ENCODE peak calls at places on chromosomes 2 and 18, in ten cellular contexts. H, J, M, Z, Y, C, R, G, D and P are unnamed samples.

GRCh38 chr2:99079226-99079625 is 62.3 kb upstream of the C2orf15 start:
- DNase-seq in H (no peak), J (no peak), M (no peak), Z (no peak), Y (no peak), C (no peak), R (no peak), G (no peak), D (no peak), P (no peak)

GRCh38 chr18:25168011-25168410 is 184.0 kb downstream of the ZNF521 start:
- DNase-seq in H (no peak), J (no peak), M (no peak), Z (no peak), Y (no peak), C (no peak), R (no peak), G (no peak), D (no peak), P (no peak)

GRCh38 chr2:170073288-170073687 is 104.7 kb upstream of the MYO3B start:
- DNase-seq in H (peak; percentile 71), J (no peak), M (peak; percentile 78), Z (peak; percentile 7), Y (no peak), C (no peak), R (no peak), G (no peak), D (no peak), P (no peak)

GRCh38 chr18:57544958-57545661 is 41.4 kb downstream of the FECH start:
- DNase-seq in H (no peak), J (no peak), M (no peak), Z (no peak), Y (no peak), C (no peak), R (no peak), G (no peak), D (no peak), P (peak; percentile 43)

GRCh38 chr2:105397959-105398521 is 811 bp downstream of the FHL2 start:
- DNase-seq in H (no peak), J (no peak), M (no peak), Z (no peak), Y (no peak), C (no peak), R (no peak), G (no peak), D (no peak), P (peak; percentile 36)

GRCh38 chr18:35043207-35043606 is 2.0 kb downstream of the MAPRE2 start:
- DNase-seq in H (no peak), J (no peak), M (no peak), Z (no peak), Y (no peak), C (no peak), R (no peak), G (no peak), D (no peak), P (no peak)

GRCh38 chr2:57881998-57882884 is 164.4 kb upstream of the VRK2 start:
- DNase-seq in H (peak; percentile 19), J (peak; percentile 46), M (peak; percentile 1), Z (peak; percentile 60), Y (no peak), C (no peak), R (no peak), G (no peak), D (no peak), P (no peak)

GRCh38 chr2:173192071-173192470 is 116.4 kb downstream of the MAP3K20 start:
- DNase-seq in H (no peak), J (no peak), M (no peak), Z (no peak), Y (no peak), C (no peak), R (no peak), G (no peak), D (no peak), P (no peak)

GRCh38 chr2:9345343-9345742 is 78.0 kb downstream of the ITGB1BP1 start:
- DNase-seq in H (no peak), J (no peak), M (no peak), Z (no peak), Y (no peak), C (no peak), R (no peak), G (no peak), D (no peak), P (no peak)

GRCh38 chr2:9343524-9343923 is 79.8 kb downstream of the ITGB1BP1 start:
- DNase-seq in H (no peak), J (no peak), M (no peak), Z (no peak), Y (no peak), C (no peak), R (no peak), G (no peak), D (no peak), P (no peak)

GRCh38 chr2:9344434-9344833 is 78.9 kb downstream of the ITGB1BP1 start:
- DNase-seq in H (no peak), J (no peak), M (no peak), Z (no peak), Y (no peak), C (no peak), R (no peak), G (no peak), D (no peak), P (no peak)

GRCh38 chr2:9341351-9341887 is 81.9 kb downstream of the ITGB1BP1 start:
- DNase-seq in H (no peak), J (no peak), M (no peak), Z (no peak), Y (no peak), C (no peak), R (no peak), G (no peak), D (no peak), P (no peak)

GRCh38 chr2:9342659-9343058 is 80.7 kb downstream of the ITGB1BP1 start:
- DNase-seq in H (no peak), J (no peak), M (no peak), Z (no peak), Y (no peak), C (no peak), R (no peak), G (no peak), D (no peak), P (no peak)
- TF ChIP-seq CTCF in H (no peak), J (no peak), M (no peak), Z (no peak), Y (no peak), C (no peak), R (no peak), G (no peak), D (no peak), P (no peak)

DNA sequence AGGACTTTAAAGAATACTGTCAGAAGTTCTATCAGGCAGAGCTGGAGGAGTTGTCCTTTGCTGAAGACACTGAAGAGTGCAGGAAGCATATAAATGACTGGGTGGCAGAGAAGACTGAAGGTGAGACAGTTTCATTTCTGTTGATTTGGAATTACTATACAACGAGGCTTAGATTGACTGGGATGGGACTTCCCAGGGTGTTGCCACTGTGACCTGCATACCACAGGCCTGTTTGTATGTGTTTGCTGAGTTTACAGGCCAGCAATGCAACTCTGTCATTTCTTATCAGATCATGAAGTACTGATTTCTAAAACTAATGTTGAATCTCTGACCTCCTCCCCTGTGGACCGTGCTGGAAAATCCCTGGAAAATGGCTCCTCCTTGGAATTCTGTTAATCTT is 11.8 kb downstream of the SERPINB8 start:
- DNase-seq in H (no peak), J (no peak), M (no peak), Z (no peak), Y (no peak), C (no peak), R (no peak), G (no peak), D (no peak), P (no peak)
- TF ChIP-seq CTCF in H (no peak), J (no peak), M (no peak), Z (no peak), Y (no peak), C (no peak), R (no peak), G (no peak), D (no peak), P (no peak)

DNA sequence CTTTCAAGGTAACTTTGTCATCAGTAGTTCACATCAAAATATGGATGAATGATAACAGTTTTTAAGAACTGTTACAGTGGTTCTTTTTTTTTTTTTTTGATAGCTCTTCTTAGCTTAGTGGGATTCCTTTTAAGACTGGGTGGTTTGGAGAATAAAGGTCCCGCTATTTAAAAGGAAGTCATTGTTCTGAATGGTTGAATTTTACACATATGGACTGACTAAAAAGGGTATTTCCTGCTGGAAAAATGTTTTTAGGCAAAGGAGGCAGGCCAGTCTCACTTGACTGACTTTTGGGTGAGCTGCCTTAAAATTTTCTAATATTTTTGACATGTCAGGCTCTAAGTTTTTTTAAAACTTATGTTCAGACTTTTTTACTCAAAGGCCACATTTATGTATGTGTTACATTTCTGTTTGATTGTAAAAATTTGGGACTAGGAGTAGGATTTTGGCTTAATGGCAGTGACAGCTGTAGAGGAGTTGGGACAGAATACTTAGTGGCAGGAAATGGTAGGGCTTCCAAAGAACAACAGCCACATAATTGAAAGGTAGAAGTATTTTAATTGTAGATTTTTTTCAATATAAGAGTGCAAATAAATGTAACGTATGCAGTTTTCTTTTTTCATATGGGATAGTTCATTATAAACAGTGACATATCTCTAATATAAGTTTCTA is 13.7 kb downstream of the VAPA start:
- DNase-seq in H (no peak), J (no peak), M (no peak), Z (no peak), Y (no peak), C (no peak), R (no peak), G (no peak), D (no peak), P (no peak)
- TF ChIP-seq CTCF in H (no peak), J (no peak), M (no peak), Z (no peak), Y (no peak), C (no peak), R (no peak), G (no peak), D (no peak), P (no peak)

GRCh38 chr2:163735692-163736432 is at the start of gene FIGN:
- DNase-seq in H (peak; percentile 82), J (no peak), M (peak; percentile 65), Z (peak; percentile 63), Y (peak; percentile 55), C (no peak), R (peak; percentile 94), G (peak; percentile 67), D (no peak), P (peak; percentile 7)

GRCh38 chr2:163734911-163735691 is 707 bp downstream of the FIGN start:
- DNase-seq in H (peak; percentile 11), J (no peak), M (no peak), Z (peak; percentile 22), Y (no peak), C (no peak), R (peak; percentile 60), G (no peak), D (no peak), P (no peak)

GRCh38 chr2:163737563-163737962 is 1.8 kb upstream of the FIGN start:
- DNase-seq in H (no peak), J (no peak), M (no peak), Z (no peak), Y (no peak), C (no peak), R (no peak), G (no peak), D (no peak), P (no peak)

GRCh38 chr2:163737169-163737439 is 1.3 kb upstream of the FIGN start:
- DNase-seq in H (no peak), J (no peak), M (no peak), Z (no peak), Y (no peak), C (no peak), R (no peak), G (no peak), D (no peak), P (no peak)

DNA sequence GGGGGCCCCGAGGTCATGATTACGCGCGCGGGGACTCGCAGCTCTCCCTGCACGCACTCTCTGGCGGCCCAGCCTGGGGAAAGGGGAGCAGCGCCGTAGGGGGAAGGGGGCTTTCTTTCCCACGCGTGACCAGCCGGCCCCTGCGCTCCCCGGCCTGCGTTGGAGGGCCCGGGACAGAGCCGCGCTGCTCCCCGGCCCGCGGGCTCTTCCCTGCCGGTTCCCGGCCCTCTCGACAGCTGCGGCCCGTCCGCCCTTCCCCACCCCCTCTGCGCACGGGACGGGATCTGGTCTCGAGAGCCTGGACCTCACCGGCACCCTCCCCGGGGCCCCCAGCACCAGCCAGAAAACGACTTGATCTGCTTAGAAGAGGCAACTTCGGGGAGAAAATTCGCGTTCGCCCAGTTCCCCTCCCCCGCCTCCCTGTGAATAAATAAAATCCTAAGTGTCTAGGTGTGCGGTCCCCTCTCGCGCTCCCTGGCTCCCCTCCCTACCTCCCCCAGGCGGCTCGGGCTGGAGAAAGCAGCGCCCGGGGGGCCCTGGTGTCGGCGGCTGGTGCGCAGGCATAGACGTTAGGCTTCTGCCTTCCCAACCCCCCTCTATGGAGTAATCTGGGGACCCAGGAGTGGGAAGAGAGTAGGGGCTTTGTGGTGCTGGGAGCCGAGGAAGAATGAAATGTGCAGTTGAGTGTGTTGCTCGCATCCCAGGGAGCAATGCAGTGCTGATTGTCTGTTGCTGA is 793 bp upstream of the FIGN start:
- DNase-seq in H (no peak), J (no peak), M (peak; percentile 74), Z (peak; percentile 48), Y (peak; percentile 42), C (no peak), R (peak; percentile 92), G (peak; percentile 65), D (no peak), P (peak; percentile 10)
- TF ChIP-seq CTCF in H (peak; percentile 7), J (no peak), M (peak; percentile 27), Z (no peak), Y (no peak), C (no peak), R (peak; percentile 36), G (peak; percentile 42), D (no peak), P (no peak)